ENCODE peak calls at places on chromosomes 5 and 9, in nine cellular contexts. K is CD8-positive, alpha-beta T cell; B is astrocyte of the hippocampus; T is nucleus accumbens; J is KG1; O is substantia nigra; N is neuronal stem cell; Z is aorta; Q is H9. X is an unnamed sample.

GRCh38 chr9:15606667-15607472 is 54.0 kb downstream of the CCDC171 start:
- DNase-seq in K (no peak), B (peak), T (no peak), J (peak), O (no peak), N (peak), Z (no peak), Q (no peak), X (no peak)

GRCh38 chr9:15357050-15357653 is 50.1 kb upstream of the TTC39B start:
- DNase-seq in K (peak), B (no peak), T (no peak), J (peak), O (no peak), N (no peak), Z (no peak), Q (peak), X (peak)

GRCh38 chr5:172148381-172148780 is 39.6 kb downstream of the STK10 start:
- DNase-seq in K (no peak), B (no peak), T (no peak), J (no peak), O (no peak), N (no peak), Z (no peak), Q (no peak), X (no peak)

GRCh38 chr5:131587541-131587940 is 47.5 kb downstream of the RAPGEF6 start:
- DNase-seq in K (no peak), B (peak), T (no peak), J (no peak), O (no peak), N (no peak), Z (no peak), Q (no peak), X (no peak)

GRCh38 chr5:15021286-15022046 is 149.9 kb upstream of the ANKH start:
- DNase-seq in K (no peak), B (peak), T (no peak), J (no peak), O (no peak), N (no peak), Z (peak), Q (no peak), X (peak)

GRCh38 chr5:160970605-160971191 is 118.7 kb upstream of the ATP10B start:
- DNase-seq in K (no peak), B (peak), T (no peak), J (no peak), O (no peak), N (no peak), Z (no peak), Q (no peak), X (no peak)

GRCh38 chr5:54115768-54116403 is 194.5 kb downstream of the ARL15 start:
- DNase-seq in K (no peak), B (no peak), T (no peak), J (no peak), O (no peak), N (no peak), Z (no peak), Q (no peak), X (no peak)

GRCh38 chr5:142881076-142881466 is 110.9 kb downstream of the ARHGAP26 start:
- DNase-seq in K (no peak), B (peak), T (no peak), J (no peak), O (no peak), N (peak), Z (no peak), Q (peak), X (peak)

GRCh38 chr9:109766351-109766750 is 13.6 kb upstream of the PALM2AKAP2 start:
- DNase-seq in K (no peak), B (no peak), T (no peak), J (no peak), O (no peak), N (no peak), Z (no peak), Q (no peak), X (no peak)

GRCh38 chr5:35129276-35129675 is 81.5 kb upstream of the AGXT2 start:
- DNase-seq in K (no peak), B (peak), T (no peak), J (no peak), O (no peak), N (no peak), Z (no peak), Q (no peak), X (no peak)

GRCh38 chr5:96577909-96578308 is 84.3 kb upstream of the CAST start:
- DNase-seq in K (no peak), B (no peak), T (no peak), J (no peak), O (no peak), N (no peak), Z (no peak), Q (no peak), X (no peak)

GRCh38 chr9:109453210-109453842 is 44.8 kb downstream of the PTPN3 start:
- DNase-seq in K (no peak), B (peak), T (no peak), J (no peak), O (no peak), N (no peak), Z (no peak), Q (no peak), X (peak)

GRCh38 chr9:38036359-38037084 is 32.5 kb downstream of the SHB start:
- DNase-seq in K (no peak), B (peak), T (no peak), J (no peak), O (no peak), N (no peak), Z (peak), Q (no peak), X (no peak)

GRCh38 chr5:83265318-83265717 is 188.0 kb downstream of the XRCC4 start:
- DNase-seq in K (no peak), B (peak), T (no peak), J (no peak), O (no peak), N (no peak), Z (no peak), Q (no peak), X (no peak)

GRCh38 chr5:150515446-150515845 is 7.5 kb downstream of the NDST1 start:
- DNase-seq in K (no peak), B (peak), T (no peak), J (no peak), O (no peak), N (no peak), Z (no peak), Q (no peak), X (no peak)

GRCh38 chr9:72813544-72813943 is 139.3 kb downstream of the ALDH1A1 start:
- DNase-seq in K (no peak), B (no peak), T (no peak), J (no peak), O (no peak), N (no peak), Z (no peak), Q (no peak), X (no peak)

GRCh38 chr5:140317859-140318258 is 15.0 kb upstream of the PFDN1 start:
- DNase-seq in K (no peak), B (peak), T (no peak), J (no peak), O (no peak), N (no peak), Z (no peak), Q (no peak), X (no peak)